ENCODE peak calls at places on chromosomes 4 and X, in seven cellular contexts. One of them, this sample, is unnamed.

GRCh38 chr4:160880186-160880585 is 1283.6 kb downstream of the FSTL5 start:
- DNase-seq in CD8-positive, alpha-beta T cell: no peak
- DNase-seq in IMR-90: no peak
- DNase-seq in suprapubic skin: no peak
- DNase-seq in HFFc6: no peak
- DNase-seq in right lobe of liver: no peak
- DNase-seq in fibroblast of mammary gland: no peak
- DNase-seq in this sample: no peak

GRCh38 chrX:134006484-134007161 is 21.2 kb upstream of the GPC3 start:
- DNase-seq in CD8-positive, alpha-beta T cell: no peak
- DNase-seq in IMR-90: no peak
- DNase-seq in suprapubic skin: no peak
- DNase-seq in HFFc6: no peak
- DNase-seq in right lobe of liver: no peak
- DNase-seq in fibroblast of mammary gland: no peak
- DNase-seq in this sample: no peak

GRCh38 chr4:150722908-150723362 is 141.0 kb downstream of the MAB21L2 start:
- DNase-seq in CD8-positive, alpha-beta T cell: no peak
- DNase-seq in IMR-90: no peak
- DNase-seq in suprapubic skin: peak; percentile 80
- DNase-seq in HFFc6: no peak
- DNase-seq in right lobe of liver: peak; percentile 90
- DNase-seq in fibroblast of mammary gland: peak; percentile 55
- DNase-seq in this sample: peak; percentile 58

GRCh38 chrX:148914783-148915182 is 414.4 kb downstream of the AFF2 start:
- DNase-seq in CD8-positive, alpha-beta T cell: no peak
- DNase-seq in IMR-90: no peak
- DNase-seq in suprapubic skin: no peak
- DNase-seq in HFFc6: no peak
- DNase-seq in right lobe of liver: no peak
- DNase-seq in fibroblast of mammary gland: no peak
- DNase-seq in this sample: no peak

GRCh38 chrX:43467608-43468234 is 188.4 kb upstream of the MAOA start:
- DNase-seq in CD8-positive, alpha-beta T cell: no peak
- DNase-seq in IMR-90: no peak
- DNase-seq in suprapubic skin: no peak
- DNase-seq in HFFc6: no peak
- DNase-seq in right lobe of liver: peak; percentile 41
- DNase-seq in fibroblast of mammary gland: no peak
- DNase-seq in this sample: peak; percentile 78

GRCh38 chr4:100738388-100739165 is 220.8 kb upstream of the EMCN start:
- DNase-seq in CD8-positive, alpha-beta T cell: no peak
- DNase-seq in IMR-90: peak; percentile 68
- DNase-seq in suprapubic skin: no peak
- DNase-seq in HFFc6: peak; percentile 79
- DNase-seq in right lobe of liver: no peak
- DNase-seq in fibroblast of mammary gland: peak; percentile 98
- DNase-seq in this sample: no peak

GRCh38 chr4:6379787-6380745 is 92.3 kb downstream of the PPP2R2C start:
- DNase-seq in CD8-positive, alpha-beta T cell: no peak
- DNase-seq in IMR-90: no peak
- DNase-seq in suprapubic skin: no peak
- DNase-seq in HFFc6: no peak
- DNase-seq in right lobe of liver: peak; percentile 28
- DNase-seq in fibroblast of mammary gland: no peak
- DNase-seq in this sample: peak; percentile 78

GRCh38 chrX:110563276-110563675 is 204.6 kb downstream of the RTL9 start:
- DNase-seq in CD8-positive, alpha-beta T cell: no peak
- DNase-seq in IMR-90: no peak
- DNase-seq in suprapubic skin: no peak
- DNase-seq in HFFc6: peak; percentile 74
- DNase-seq in right lobe of liver: no peak
- DNase-seq in fibroblast of mammary gland: peak; percentile 75
- DNase-seq in this sample: no peak

GRCh38 chrX:145936769-145937168 is 119.1 kb downstream of the SLITRK2 start:
- DNase-seq in CD8-positive, alpha-beta T cell: no peak
- DNase-seq in IMR-90: no peak
- DNase-seq in suprapubic skin: no peak
- DNase-seq in HFFc6: no peak
- DNase-seq in right lobe of liver: no peak
- DNase-seq in fibroblast of mammary gland: no peak
- DNase-seq in this sample: no peak

GRCh38 chr4:82745173-82745842 is 53.3 kb downstream of the SCD5 start:
- DNase-seq in CD8-positive, alpha-beta T cell: no peak
- DNase-seq in IMR-90: peak; percentile 77
- DNase-seq in suprapubic skin: no peak
- DNase-seq in HFFc6: peak; percentile 59
- DNase-seq in right lobe of liver: no peak
- DNase-seq in fibroblast of mammary gland: no peak
- DNase-seq in this sample: no peak

GRCh38 chr4:181756451-181756850 is 486.8 kb upstream of the TENM3 start:
- DNase-seq in CD8-positive, alpha-beta T cell: no peak
- DNase-seq in IMR-90: no peak
- DNase-seq in suprapubic skin: no peak
- DNase-seq in HFFc6: no peak
- DNase-seq in right lobe of liver: no peak
- DNase-seq in fibroblast of mammary gland: no peak
- DNase-seq in this sample: no peak

GRCh38 chr4:185587444-185588161 is 52.3 kb upstream of the PDLIM3 start:
- DNase-seq in CD8-positive, alpha-beta T cell: peak; percentile 85
- DNase-seq in IMR-90: peak; percentile 68
- DNase-seq in suprapubic skin: no peak
- DNase-seq in HFFc6: no peak
- DNase-seq in right lobe of liver: no peak
- DNase-seq in fibroblast of mammary gland: no peak
- DNase-seq in this sample: no peak

GRCh38 chr4:37453004-37453360 is 208.4 kb downstream of the NWD2 start:
- DNase-seq in CD8-positive, alpha-beta T cell: no peak
- DNase-seq in IMR-90: peak; percentile 48
- DNase-seq in suprapubic skin: no peak
- DNase-seq in HFFc6: peak; percentile 39
- DNase-seq in right lobe of liver: no peak
- DNase-seq in fibroblast of mammary gland: peak; percentile 67
- DNase-seq in this sample: no peak

GRCh38 chr4:78432896-78433295 is 118.7 kb upstream of the ANXA3 start:
- DNase-seq in CD8-positive, alpha-beta T cell: no peak
- DNase-seq in IMR-90: peak; percentile 1
- DNase-seq in suprapubic skin: no peak
- DNase-seq in HFFc6: peak; percentile 63
- DNase-seq in right lobe of liver: no peak
- DNase-seq in fibroblast of mammary gland: peak; percentile 53
- DNase-seq in this sample: no peak

GRCh38 chrX:39741904-39742303 is 355.9 kb downstream of the BCOR start:
- DNase-seq in CD8-positive, alpha-beta T cell: no peak
- DNase-seq in IMR-90: no peak
- DNase-seq in suprapubic skin: no peak
- DNase-seq in HFFc6: no peak
- DNase-seq in right lobe of liver: no peak
- DNase-seq in fibroblast of mammary gland: no peak
- DNase-seq in this sample: no peak

GRCh38 chr4:66373268-66373667 is 703.0 kb upstream of the EPHA5 start:
- DNase-seq in CD8-positive, alpha-beta T cell: no peak
- DNase-seq in IMR-90: no peak
- DNase-seq in suprapubic skin: no peak
- DNase-seq in HFFc6: no peak
- DNase-seq in right lobe of liver: no peak
- DNase-seq in fibroblast of mammary gland: no peak
- DNase-seq in this sample: no peak

GRCh38 chrX:40262641-40263560 is 165.1 kb upstream of the BCOR start:
- DNase-seq in CD8-positive, alpha-beta T cell: no peak
- DNase-seq in IMR-90: peak; percentile 41
- DNase-seq in suprapubic skin: no peak
- DNase-seq in HFFc6: peak; percentile 42
- DNase-seq in right lobe of liver: no peak
- DNase-seq in fibroblast of mammary gland: peak; percentile 47
- DNase-seq in this sample: no peak

GRCh38 chrX:129791961-129792570 is 12.3 kb downstream of the SASH3 start:
- DNase-seq in CD8-positive, alpha-beta T cell: no peak
- DNase-seq in IMR-90: no peak
- DNase-seq in suprapubic skin: peak; percentile 28
- DNase-seq in HFFc6: no peak
- DNase-seq in right lobe of liver: no peak
- DNase-seq in fibroblast of mammary gland: peak; percentile 2
- DNase-seq in this sample: no peak

GRCh38 chr4:147755567-147756295 is 23.8 kb downstream of the ARHGAP10 start:
- DNase-seq in CD8-positive, alpha-beta T cell: no peak
- DNase-seq in IMR-90: peak; percentile 83
- DNase-seq in suprapubic skin: no peak
- DNase-seq in HFFc6: no peak
- DNase-seq in right lobe of liver: no peak
- DNase-seq in fibroblast of mammary gland: peak; percentile 83
- DNase-seq in this sample: no peak

GRCh38 chrX:106581856-106582255 is 29.9 kb upstream of the RADX start:
- DNase-seq in CD8-positive, alpha-beta T cell: no peak
- DNase-seq in IMR-90: no peak
- DNase-seq in suprapubic skin: no peak
- DNase-seq in HFFc6: no peak
- DNase-seq in right lobe of liver: no peak
- DNase-seq in fibroblast of mammary gland: no peak
- DNase-seq in this sample: no peak

GRCh38 chr4:44150091-44150576 is 298.5 kb downstream of the KCTD8 start:
- DNase-seq in CD8-positive, alpha-beta T cell: no peak
- DNase-seq in IMR-90: peak; percentile 66
- DNase-seq in suprapubic skin: no peak
- DNase-seq in HFFc6: no peak
- DNase-seq in right lobe of liver: no peak
- DNase-seq in fibroblast of mammary gland: peak; percentile 12
- DNase-seq in this sample: no peak

GRCh38 chr4:98518555-98519267 is 139.7 kb downstream of the TSPAN5 start:
- DNase-seq in CD8-positive, alpha-beta T cell: no peak
- DNase-seq in IMR-90: no peak
- DNase-seq in suprapubic skin: no peak
- DNase-seq in HFFc6: no peak
- DNase-seq in right lobe of liver: no peak
- DNase-seq in fibroblast of mammary gland: no peak
- DNase-seq in this sample: no peak

DNA sequence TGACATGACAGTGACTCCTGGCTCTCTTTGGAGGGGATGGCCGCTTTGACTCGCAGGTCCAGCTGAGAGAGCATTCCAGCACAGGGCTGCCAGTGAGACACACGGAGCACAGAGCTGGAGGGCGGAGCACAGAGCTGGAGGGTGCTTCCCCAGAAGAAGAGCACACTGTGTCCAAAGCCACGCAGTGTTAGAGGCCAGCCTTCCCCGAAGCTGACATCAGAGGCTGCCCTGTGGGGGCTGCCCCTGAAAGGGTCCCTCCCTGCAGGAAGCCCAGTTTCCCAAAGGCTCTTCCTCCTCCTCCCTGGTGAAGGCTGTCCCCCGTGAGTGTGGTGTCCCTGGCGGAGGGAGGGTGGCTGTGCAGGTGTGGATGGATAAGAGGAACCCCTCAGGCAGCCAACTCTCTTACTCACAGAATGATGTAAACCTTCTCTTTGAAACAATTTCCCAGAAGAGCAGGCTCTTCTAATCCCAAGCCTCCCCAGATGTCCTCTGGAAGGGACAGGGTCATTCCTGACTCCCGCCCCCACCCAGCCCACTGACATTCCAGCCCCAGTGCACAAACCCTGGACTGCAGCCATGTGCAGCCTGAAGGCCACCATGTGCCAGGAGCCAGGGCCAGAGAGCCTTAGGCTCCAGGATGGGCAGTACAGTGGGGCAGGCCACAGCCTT is 53.4 kb downstream of the PSAPL1 start:
- DNase-seq in CD8-positive, alpha-beta T cell: no peak
- DNase-seq in IMR-90: no peak
- DNase-seq in suprapubic skin: peak; percentile 44
- DNase-seq in HFFc6: peak; percentile 4
- DNase-seq in right lobe of liver: no peak
- DNase-seq in fibroblast of mammary gland: peak; percentile 11
- DNase-seq in this sample: peak; percentile 65
- TF ChIP-seq CTCF in CD8-positive, alpha-beta T cell: no peak
- TF ChIP-seq CTCF in IMR-90: no peak
- TF ChIP-seq CTCF in suprapubic skin: peak; percentile 12
- TF ChIP-seq CTCF in HFFc6: peak; percentile 54
- TF ChIP-seq CTCF in right lobe of liver: no peak
- TF ChIP-seq CTCF in fibroblast of mammary gland: no peak
- TF ChIP-seq CTCF in this sample: no peak

GRCh38 chrX:56784666-56785065 is 55.6 kb downstream of the NBDY start:
- DNase-seq in CD8-positive, alpha-beta T cell: no peak
- DNase-seq in IMR-90: no peak
- DNase-seq in suprapubic skin: peak; percentile 22
- DNase-seq in HFFc6: no peak
- DNase-seq in right lobe of liver: peak; percentile 22
- DNase-seq in fibroblast of mammary gland: no peak
- DNase-seq in this sample: peak; percentile 48

GRCh38 chrX:56782362-56782761 is 53.3 kb downstream of the NBDY start:
- DNase-seq in CD8-positive, alpha-beta T cell: no peak
- DNase-seq in IMR-90: no peak
- DNase-seq in suprapubic skin: no peak
- DNase-seq in HFFc6: no peak
- DNase-seq in right lobe of liver: no peak
- DNase-seq in fibroblast of mammary gland: no peak
- DNase-seq in this sample: no peak

GRCh38 chrX:56782791-56783449 is 53.9 kb downstream of the NBDY start:
- DNase-seq in CD8-positive, alpha-beta T cell: no peak
- DNase-seq in IMR-90: no peak
- DNase-seq in suprapubic skin: peak; percentile 68
- DNase-seq in HFFc6: no peak
- DNase-seq in right lobe of liver: peak; percentile 65
- DNase-seq in fibroblast of mammary gland: no peak
- DNase-seq in this sample: peak; percentile 74

GRCh38 chrX:56783996-56784620 is 55.1 kb downstream of the NBDY start:
- DNase-seq in CD8-positive, alpha-beta T cell: no peak
- DNase-seq in IMR-90: no peak
- DNase-seq in suprapubic skin: peak; percentile 59
- DNase-seq in HFFc6: no peak
- DNase-seq in right lobe of liver: peak; percentile 36
- DNase-seq in fibroblast of mammary gland: no peak
- DNase-seq in this sample: peak; percentile 36

GRCh38 chrX:56783450-56783831 is 54.4 kb downstream of the NBDY start:
- DNase-seq in CD8-positive, alpha-beta T cell: no peak
- DNase-seq in IMR-90: peak; percentile 65
- DNase-seq in suprapubic skin: peak; percentile 85
- DNase-seq in HFFc6: no peak
- DNase-seq in right lobe of liver: peak; percentile 84
- DNase-seq in fibroblast of mammary gland: peak; percentile 72
- DNase-seq in this sample: peak; percentile 47
- TF ChIP-seq CTCF in CD8-positive, alpha-beta T cell: no peak
- TF ChIP-seq CTCF in IMR-90: peak; percentile 51
- TF ChIP-seq CTCF in suprapubic skin: no peak
- TF ChIP-seq CTCF in HFFc6: no peak
- TF ChIP-seq CTCF in right lobe of liver: peak; percentile 50
- TF ChIP-seq CTCF in fibroblast of mammary gland: peak; percentile 22
- TF ChIP-seq CTCF in this sample: no peak

GRCh38 chrX:83916525-83916924 is 55.6 kb downstream of the CYLC1 start:
- DNase-seq in CD8-positive, alpha-beta T cell: no peak
- DNase-seq in IMR-90: peak; percentile 11
- DNase-seq in suprapubic skin: no peak
- DNase-seq in HFFc6: peak; percentile 6
- DNase-seq in right lobe of liver: no peak
- DNase-seq in fibroblast of mammary gland: peak; percentile 23
- DNase-seq in this sample: no peak
- TF ChIP-seq CTCF in CD8-positive, alpha-beta T cell: no peak
- TF ChIP-seq CTCF in IMR-90: peak; percentile 54
- TF ChIP-seq CTCF in suprapubic skin: no peak
- TF ChIP-seq CTCF in HFFc6: peak; percentile 76
- TF ChIP-seq CTCF in right lobe of liver: peak; percentile 45
- TF ChIP-seq CTCF in fibroblast of mammary gland: peak; percentile 66
- TF ChIP-seq CTCF in this sample: peak; percentile 71

GRCh38 chrX:48703642-48704481 is 7.3 kb downstream of the SUV39H1 start:
- DNase-seq in CD8-positive, alpha-beta T cell: no peak
- DNase-seq in IMR-90: peak; percentile 23
- DNase-seq in suprapubic skin: no peak
- DNase-seq in HFFc6: peak; percentile 72
- DNase-seq in right lobe of liver: no peak
- DNase-seq in fibroblast of mammary gland: peak; percentile 46
- DNase-seq in this sample: no peak
- TF ChIP-seq CTCF in CD8-positive, alpha-beta T cell: no peak
- TF ChIP-seq CTCF in IMR-90: no peak
- TF ChIP-seq CTCF in suprapubic skin: no peak
- TF ChIP-seq CTCF in HFFc6: peak; percentile 33
- TF ChIP-seq CTCF in right lobe of liver: no peak
- TF ChIP-seq CTCF in fibroblast of mammary gland: no peak
- TF ChIP-seq CTCF in this sample: no peak

This sample was measured in chondrocyte.